ENCODE peak calls at places on chromosomes 12 and 14, in eight cellular contexts. One of them, this sample, is unnamed.

GRCh38 chr12:63922446-63922845 is 77.9 kb downstream of the SRGAP1 start:
- DNase-seq in HepG2: peak; percentile 34
- DNase-seq in K562: no peak
- DNase-seq in HCT116: peak; percentile 66
- DNase-seq in NB4: no peak
- DNase-seq in A549: no peak
- DNase-seq in endothelial cell of umbilical vein: no peak
- DNase-seq in WTC11: no peak
- DNase-seq in this sample: no peak

GRCh38 chr12:27542628-27543027 is 18.6 kb downstream of the PPFIBP1 start:
- DNase-seq in HepG2: no peak
- DNase-seq in K562: no peak
- DNase-seq in HCT116: no peak
- DNase-seq in NB4: no peak
- DNase-seq in A549: no peak
- DNase-seq in endothelial cell of umbilical vein: no peak
- DNase-seq in WTC11: no peak
- DNase-seq in this sample: no peak

GRCh38 chr12:6961278-6961694 is 9.2 kb downstream of the PHB2 start:
- DNase-seq in HepG2: no peak
- DNase-seq in K562: peak; percentile 60
- DNase-seq in HCT116: no peak
- DNase-seq in NB4: peak; percentile 87
- DNase-seq in A549: no peak
- DNase-seq in endothelial cell of umbilical vein: no peak
- DNase-seq in WTC11: no peak
- DNase-seq in this sample: peak; percentile 34

GRCh38 chr12:14281539-14281938 is 83.9 kb upstream of the ATF7IP start:
- DNase-seq in HepG2: no peak
- DNase-seq in K562: no peak
- DNase-seq in HCT116: no peak
- DNase-seq in NB4: no peak
- DNase-seq in A549: no peak
- DNase-seq in endothelial cell of umbilical vein: no peak
- DNase-seq in WTC11: no peak
- DNase-seq in this sample: no peak

GRCh38 chr12:52156757-52157565 is 34.9 kb downstream of the KRT80 start:
- DNase-seq in HepG2: peak; percentile 41
- DNase-seq in K562: peak; percentile 86
- DNase-seq in HCT116: no peak
- DNase-seq in NB4: peak; percentile 76
- DNase-seq in A549: peak; percentile 81
- DNase-seq in endothelial cell of umbilical vein: peak; percentile 58
- DNase-seq in WTC11: peak; percentile 94
- DNase-seq in this sample: peak; percentile 92

GRCh38 chr12:47156167-47156736 is 76.5 kb upstream of the AMIGO2 start:
- DNase-seq in HepG2: no peak
- DNase-seq in K562: no peak
- DNase-seq in HCT116: no peak
- DNase-seq in NB4: peak; percentile 22
- DNase-seq in A549: no peak
- DNase-seq in endothelial cell of umbilical vein: peak; percentile 58
- DNase-seq in WTC11: no peak
- DNase-seq in this sample: no peak

GRCh38 chr12:92478692-92479091 is 224.1 kb upstream of the PLEKHG7 start:
- DNase-seq in HepG2: no peak
- DNase-seq in K562: no peak
- DNase-seq in HCT116: no peak
- DNase-seq in NB4: no peak
- DNase-seq in A549: no peak
- DNase-seq in endothelial cell of umbilical vein: peak; percentile 88
- DNase-seq in WTC11: no peak
- DNase-seq in this sample: no peak

GRCh38 chr12:116969615-116970575 is 59.1 kb downstream of the FBXW8 start:
- DNase-seq in HepG2: no peak
- DNase-seq in K562: no peak
- DNase-seq in HCT116: no peak
- DNase-seq in NB4: no peak
- DNase-seq in A549: no peak
- DNase-seq in endothelial cell of umbilical vein: no peak
- DNase-seq in WTC11: no peak
- DNase-seq in this sample: peak; percentile 78

GRCh38 chr14:64218344-64219240 is 75.6 kb downstream of the ESR2 start:
- DNase-seq in HepG2: no peak
- DNase-seq in K562: no peak
- DNase-seq in HCT116: no peak
- DNase-seq in NB4: no peak
- DNase-seq in A549: no peak
- DNase-seq in endothelial cell of umbilical vein: no peak
- DNase-seq in WTC11: no peak
- DNase-seq in this sample: peak; percentile 29

GRCh38 chr12:115500872-115501271 is 776.6 kb downstream of the MED13L start:
- DNase-seq in HepG2: no peak
- DNase-seq in K562: no peak
- DNase-seq in HCT116: no peak
- DNase-seq in NB4: no peak
- DNase-seq in A549: no peak
- DNase-seq in endothelial cell of umbilical vein: no peak
- DNase-seq in WTC11: no peak
- DNase-seq in this sample: no peak

GRCh38 chr12:77998236-77998786 is 167.6 kb downstream of the NAV3 start:
- DNase-seq in HepG2: no peak
- DNase-seq in K562: no peak
- DNase-seq in HCT116: no peak
- DNase-seq in NB4: no peak
- DNase-seq in A549: no peak
- DNase-seq in endothelial cell of umbilical vein: no peak
- DNase-seq in WTC11: no peak
- DNase-seq in this sample: no peak
- TF ChIP-seq MAX in HepG2: no peak
- TF ChIP-seq MAX in K562: no peak
- TF ChIP-seq MAX in HCT116: no peak
- TF ChIP-seq MAX in NB4: no peak
- TF ChIP-seq MAX in A549: no peak
- TF ChIP-seq MAX in endothelial cell of umbilical vein: no peak
- TF ChIP-seq MAX in WTC11: no peak
- TF ChIP-seq MAX in this sample: no peak

GRCh38 chr12:94706250-94706661 is 55.9 kb upstream of the TMCC3 start:
- DNase-seq in HepG2: no peak
- DNase-seq in K562: no peak
- DNase-seq in HCT116: no peak
- DNase-seq in NB4: no peak
- DNase-seq in A549: no peak
- DNase-seq in endothelial cell of umbilical vein: no peak
- DNase-seq in WTC11: no peak
- DNase-seq in this sample: no peak

GRCh38 chr12:94701711-94702110 is 51.4 kb upstream of the TMCC3 start:
- DNase-seq in HepG2: no peak
- DNase-seq in K562: no peak
- DNase-seq in HCT116: no peak
- DNase-seq in NB4: no peak
- DNase-seq in A549: no peak
- DNase-seq in endothelial cell of umbilical vein: peak; percentile 88
- DNase-seq in WTC11: no peak
- DNase-seq in this sample: no peak

GRCh38 chr12:94707892-94708291 is 57.5 kb upstream of the TMCC3 start:
- DNase-seq in HepG2: no peak
- DNase-seq in K562: no peak
- DNase-seq in HCT116: no peak
- DNase-seq in NB4: no peak
- DNase-seq in A549: no peak
- DNase-seq in endothelial cell of umbilical vein: peak; percentile 12
- DNase-seq in WTC11: no peak
- DNase-seq in this sample: no peak

GRCh38 chr12:94705656-94706055 is 55.3 kb upstream of the TMCC3 start:
- DNase-seq in HepG2: no peak
- DNase-seq in K562: no peak
- DNase-seq in HCT116: no peak
- DNase-seq in NB4: no peak
- DNase-seq in A549: no peak
- DNase-seq in endothelial cell of umbilical vein: peak; percentile 55
- DNase-seq in WTC11: no peak
- DNase-seq in this sample: no peak

GRCh38 chr12:94704452-94704871 is 54.1 kb upstream of the TMCC3 start:
- DNase-seq in HepG2: peak; percentile 29
- DNase-seq in K562: no peak
- DNase-seq in HCT116: no peak
- DNase-seq in NB4: no peak
- DNase-seq in A549: peak; percentile 46
- DNase-seq in endothelial cell of umbilical vein: peak; percentile 96
- DNase-seq in WTC11: no peak
- DNase-seq in this sample: no peak
- TF ChIP-seq MAX in HepG2: no peak
- TF ChIP-seq MAX in K562: no peak
- TF ChIP-seq MAX in HCT116: no peak
- TF ChIP-seq MAX in NB4: no peak
- TF ChIP-seq MAX in A549: peak; percentile 52
- TF ChIP-seq MAX in endothelial cell of umbilical vein: no peak
- TF ChIP-seq MAX in WTC11: no peak
- TF ChIP-seq MAX in this sample: no peak

DNA sequence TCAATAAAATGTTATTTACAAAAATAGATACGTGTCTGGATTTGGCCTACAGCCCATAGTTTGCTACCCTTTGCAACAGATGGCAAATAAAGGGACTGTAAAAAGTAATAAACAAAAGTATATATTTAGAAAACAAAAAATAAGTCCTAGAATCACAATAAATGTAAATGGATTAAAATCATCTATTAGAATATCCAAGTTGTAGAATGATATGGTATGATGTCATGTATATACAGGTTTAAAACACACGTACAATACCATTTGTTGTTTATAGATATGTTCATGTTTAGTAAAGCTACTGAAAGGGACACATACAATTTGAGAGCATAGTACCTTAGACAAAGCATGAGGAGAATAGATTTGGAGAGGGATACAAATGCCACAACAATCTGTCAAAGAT is 219.5 kb downstream of the BCL11B start:
- DNase-seq in HepG2: no peak
- DNase-seq in K562: no peak
- DNase-seq in HCT116: no peak
- DNase-seq in NB4: no peak
- DNase-seq in A549: no peak
- DNase-seq in endothelial cell of umbilical vein: no peak
- DNase-seq in WTC11: no peak
- DNase-seq in this sample: no peak
- TF ChIP-seq MAX in HepG2: no peak
- TF ChIP-seq MAX in K562: no peak
- TF ChIP-seq MAX in HCT116: no peak
- TF ChIP-seq MAX in NB4: no peak
- TF ChIP-seq MAX in A549: no peak
- TF ChIP-seq MAX in endothelial cell of umbilical vein: no peak
- TF ChIP-seq MAX in WTC11: no peak
- TF ChIP-seq MAX in this sample: no peak

DNA sequence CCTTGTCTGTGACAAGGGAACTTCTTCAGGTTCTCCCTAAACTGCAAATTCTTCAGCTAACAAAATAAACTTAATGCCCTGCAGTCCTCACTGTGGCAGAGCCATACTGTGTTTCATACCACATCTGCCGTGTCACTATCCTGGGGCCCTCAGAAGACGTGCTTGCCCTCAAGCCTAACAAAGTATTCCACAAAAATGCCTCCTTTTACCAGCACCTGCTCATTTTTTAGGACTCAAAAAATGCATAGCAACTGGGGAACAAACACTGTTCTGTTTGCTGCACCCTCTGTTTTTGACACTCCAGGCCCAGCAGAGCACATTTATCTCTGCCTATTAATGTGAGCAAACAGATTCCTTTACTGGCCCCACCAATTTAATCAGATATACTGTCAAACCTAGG is 270.7 kb upstream of the SSTR1 start:
- DNase-seq in HepG2: no peak
- DNase-seq in K562: no peak
- DNase-seq in HCT116: no peak
- DNase-seq in NB4: no peak
- DNase-seq in A549: no peak
- DNase-seq in endothelial cell of umbilical vein: no peak
- DNase-seq in WTC11: no peak
- DNase-seq in this sample: no peak
- TF ChIP-seq MAX in HepG2: no peak
- TF ChIP-seq MAX in K562: no peak
- TF ChIP-seq MAX in HCT116: no peak
- TF ChIP-seq MAX in NB4: no peak
- TF ChIP-seq MAX in A549: no peak
- TF ChIP-seq MAX in endothelial cell of umbilical vein: no peak
- TF ChIP-seq MAX in WTC11: no peak
- TF ChIP-seq MAX in this sample: no peak

GRCh38 chr14:80390911-80391310 is 179.6 kb upstream of the DIO2 start:
- DNase-seq in HepG2: no peak
- DNase-seq in K562: no peak
- DNase-seq in HCT116: no peak
- DNase-seq in NB4: no peak
- DNase-seq in A549: peak; percentile 28
- DNase-seq in endothelial cell of umbilical vein: peak; percentile 7
- DNase-seq in WTC11: no peak
- DNase-seq in this sample: no peak

GRCh38 chr14:80385340-80385739 is 174.0 kb upstream of the DIO2 start:
- DNase-seq in HepG2: no peak
- DNase-seq in K562: no peak
- DNase-seq in HCT116: no peak
- DNase-seq in NB4: no peak
- DNase-seq in A549: no peak
- DNase-seq in endothelial cell of umbilical vein: no peak
- DNase-seq in WTC11: no peak
- DNase-seq in this sample: no peak

GRCh38 chr14:80381964-80382363 is 170.7 kb upstream of the DIO2 start:
- DNase-seq in HepG2: no peak
- DNase-seq in K562: no peak
- DNase-seq in HCT116: no peak
- DNase-seq in NB4: no peak
- DNase-seq in A549: no peak
- DNase-seq in endothelial cell of umbilical vein: no peak
- DNase-seq in WTC11: no peak
- DNase-seq in this sample: no peak

GRCh38 chr14:80388980-80389711 is 177.8 kb upstream of the DIO2 start:
- DNase-seq in HepG2: no peak
- DNase-seq in K562: no peak
- DNase-seq in HCT116: no peak
- DNase-seq in NB4: no peak
- DNase-seq in A549: peak; percentile 11
- DNase-seq in endothelial cell of umbilical vein: no peak
- DNase-seq in WTC11: no peak
- DNase-seq in this sample: no peak

DNA sequence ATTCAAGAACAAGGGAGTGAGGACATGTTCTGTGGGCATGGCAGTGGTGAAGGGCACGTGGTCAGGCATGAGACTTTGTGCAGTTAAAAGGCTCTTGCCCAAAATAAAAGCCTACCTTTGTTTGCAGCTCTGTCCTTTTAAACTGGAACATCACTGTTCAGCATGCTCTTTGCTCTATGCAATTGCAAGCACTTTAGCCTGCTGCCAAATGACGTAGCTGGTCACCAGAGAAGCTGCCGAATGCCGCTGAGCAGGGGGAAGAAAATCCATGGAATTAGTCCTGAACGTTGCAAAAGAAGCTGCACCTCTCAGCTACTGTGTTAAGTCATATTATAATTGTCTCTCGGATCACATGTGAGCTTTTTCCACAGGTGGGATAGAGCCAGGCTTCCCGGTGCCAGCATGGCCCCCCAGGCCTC is 176.3 kb upstream of the DIO2 start:
- DNase-seq in HepG2: peak; percentile 17
- DNase-seq in K562: no peak
- DNase-seq in HCT116: no peak
- DNase-seq in NB4: no peak
- DNase-seq in A549: no peak
- DNase-seq in endothelial cell of umbilical vein: no peak
- DNase-seq in WTC11: no peak
- DNase-seq in this sample: no peak
- TF ChIP-seq MAX in HepG2: no peak
- TF ChIP-seq MAX in K562: no peak
- TF ChIP-seq MAX in HCT116: no peak
- TF ChIP-seq MAX in NB4: no peak
- TF ChIP-seq MAX in A549: no peak
- TF ChIP-seq MAX in endothelial cell of umbilical vein: no peak
- TF ChIP-seq MAX in WTC11: no peak
- TF ChIP-seq MAX in this sample: no peak